ENCODE peak calls at places on chromosomes 13 and 19, in six cellular contexts. Y is activated CD4-positive, alpha-beta T cell treated with anti-CD3 and anti-CD28 coated beads, Interleukin-2, amount 50 U/mL, for 48 hours; V is AG04450; H is mucosa of descending colon; O is GM23248; B is heart left ventricle. Z is an unnamed sample.

GRCh38 chr19:621819-622218 is 11.5 kb downstream of the POLRMT start:
- DNase-seq in Y (no peak), V (no peak), H (no peak), O (no peak), B (no peak), Z (no peak)

GRCh38 chr19:30004403-30004802 is 62.4 kb downstream of the URI1 start:
- DNase-seq in Y (no peak), V (no peak), H (no peak), O (no peak), B (no peak), Z (no peak)

GRCh38 chr13:31020996-31021395 is 88.5 kb downstream of the TEX26 start:
- DNase-seq in Y (no peak), V (no peak), H (no peak), O (no peak), B (no peak), Z (no peak)

GRCh38 chr13:33186851-33187250 is 98.7 kb downstream of the STARD13 start:
- DNase-seq in Y (no peak), V (no peak), H (no peak), O (peak; percentile 28), B (no peak), Z (no peak)

GRCh38 chr19:6088677-6089063 is 21.6 kb downstream of the RFX2 start:
- DNase-seq in Y (no peak), V (no peak), H (no peak), O (peak; percentile 65), B (no peak), Z (no peak)

GRCh38 chr13:23365652-23366051 is 67.8 kb downstream of the SACS start:
- DNase-seq in Y (no peak), V (no peak), H (no peak), O (no peak), B (no peak), Z (no peak)

GRCh38 chr13:26628706-26629105 is 71.2 kb downstream of the WASF3 start:
- DNase-seq in Y (no peak), V (no peak), H (no peak), O (peak; percentile 48), B (no peak), Z (no peak)

GRCh38 chr13:36125841-36126240 is 5.3 kb downstream of the DCLK1 start:
- DNase-seq in Y (no peak), V (no peak), H (no peak), O (no peak), B (no peak), Z (no peak)

GRCh38 chr19:37877147-37877546 is 29.2 kb downstream of the WDR87 start:
- DNase-seq in Y (no peak), V (no peak), H (no peak), O (no peak), B (no peak), Z (no peak)

GRCh38 chr13:59843040-59843439 is 320.7 kb downstream of the DIAPH3 start:
- DNase-seq in Y (no peak), V (no peak), H (no peak), O (no peak), B (no peak), Z (no peak)

GRCh38 chr13:82717249-82717648 is 1165.0 kb downstream of the SLITRK1 start:
- DNase-seq in Y (no peak), V (no peak), H (no peak), O (peak; percentile 82), B (no peak), Z (no peak)

GRCh38 chr13:108463365-108463764 is 166.0 kb upstream of the MYO16 start:
- DNase-seq in Y (no peak), V (peak; percentile 62), H (no peak), O (peak; percentile 64), B (no peak), Z (no peak)

GRCh38 chr13:71866173-71867091 is 572 bp downstream of the DACH1 start:
- DNase-seq in Y (peak; percentile 2), V (no peak), H (peak; percentile 68), O (peak; percentile 24), B (peak; percentile 25), Z (no peak)

GRCh38 chr19:45767881-45768643 is 990 bp downstream of the SIX5 start:
- DNase-seq in Y (peak; percentile 26), V (no peak), H (peak; percentile 81), O (peak; percentile 84), B (peak; percentile 71), Z (peak; percentile 30)

GRCh38 chr19:3753631-3754410 is 7.7 kb downstream of the APBA3 start:
- DNase-seq in Y (no peak), V (no peak), H (no peak), O (no peak), B (no peak), Z (no peak)

GRCh38 chr13:82803341-82803740 is 1078.9 kb downstream of the SLITRK1 start:
- DNase-seq in Y (no peak), V (no peak), H (no peak), O (peak; percentile 1), B (no peak), Z (no peak)

GRCh38 chr19:7982103-7982502 is 23.3 kb downstream of the ELAVL1 start:
- DNase-seq in Y (no peak), V (no peak), H (no peak), O (no peak), B (no peak), Z (no peak)

GRCh38 chr13:32200741-32201140 is 114.4 kb downstream of the ZAR1L start:
- DNase-seq in Y (no peak), V (no peak), H (no peak), O (no peak), B (no peak), Z (no peak)

GRCh38 chr19:39237200-39238184 is 7.3 kb downstream of the IFNL3 start:
- DNase-seq in Y (peak; percentile 51), V (no peak), H (peak; percentile 75), O (no peak), B (no peak), Z (no peak)

GRCh38 chr13:100657881-100658315 is 16.7 kb downstream of the TMTC4 start:
- DNase-seq in Y (no peak), V (no peak), H (no peak), O (no peak), B (no peak), Z (no peak)

GRCh38 chr13:101082441-101082840 is 333.9 kb downstream of the NALCN start:
- DNase-seq in Y (no peak), V (no peak), H (no peak), O (no peak), B (no peak), Z (no peak)

GRCh38 chr19:35845215-35846037 is 6.9 kb downstream of the NPHS1 start:
- DNase-seq in Y (no peak), V (no peak), H (peak; percentile 72), O (peak; percentile 52), B (no peak), Z (no peak)

GRCh38 chr19:4267901-4268815 is 10.9 kb upstream of the SHD start:
- DNase-seq in Y (no peak), V (no peak), H (peak; percentile 72), O (no peak), B (no peak), Z (no peak)

GRCh38 chr13:43787998-43788397 is 1.2 kb upstream of the ENOX1 start:
- DNase-seq in Y (no peak), V (no peak), H (no peak), O (peak; percentile 72), B (no peak), Z (no peak)

GRCh38 chr19:3243851-3244700 is 19.6 kb downstream of the CELF5 start:
- DNase-seq in Y (peak; percentile 60), V (peak; percentile 23), H (peak; percentile 58), O (peak; percentile 52), B (no peak), Z (peak; percentile 37)

GRCh38 chr13:35388979-35389378 is 87.5 kb downstream of the MAB21L1 start:
- DNase-seq in Y (no peak), V (no peak), H (no peak), O (peak; percentile 4), B (no peak), Z (no peak)